ENCODE peak calls at places on chromosomes 4 and X, in six cellular contexts. A is left lung; B is stimulated activated CD4-positive, alpha-beta T cell treated with anti-CD3 and anti-CD28 coated beads, TNF-alpha, amount 100 ng/mL, for 4 hours; R is T-helper 1 cell; K is lower leg skin; H is effector memory CD4-positive, alpha-beta T cell. D is an unnamed sample.

GRCh38 chr4:151806511-151806927 is 45.7 kb upstream of the GATB start:
- DNase-seq in B (no peak), K (no peak), A (no peak), H (no peak), R (no peak), D (no peak)

GRCh38 chr4:152165146-152165545 is 370.7 kb downstream of the FBXW7 start:
- DNase-seq in R (no peak), K (no peak), A (no peak), H (no peak), B (no peak), D (peak; percentile 25)

GRCh38 chr4:34196375-34196774 is 2047.9 kb downstream of the ARAP2 start:
- DNase-seq in H (no peak), B (no peak), A (no peak), R (no peak), K (no peak), D (no peak)

GRCh38 chr4:1534876-1535526 is 128.8 kb upstream of the NKX1-1 start:
- DNase-seq in B (no peak), H (no peak), A (peak; percentile 41), K (no peak), R (no peak), D (no peak)

GRCh38 chr4:127400736-127401346 is 231.9 kb upstream of the INTU start:
- DNase-seq in A (no peak), B (no peak), K (peak; percentile 52), R (no peak), H (no peak), D (peak; percentile 19)

GRCh38 chrX:136162827-136163427 is 15.6 kb downstream of the FHL1 start:
- DNase-seq in A (no peak), H (no peak), K (no peak), R (no peak), B (no peak), D (no peak)

GRCh38 chr4:35105486-35105885 is 1138.8 kb downstream of the ARAP2 start:
- DNase-seq in R (no peak), K (no peak), B (no peak), H (no peak), A (no peak), D (no peak)

GRCh38 chr4:40399578-40399977 is 64.4 kb downstream of the CHRNA9 start:
- DNase-seq in B (no peak), A (no peak), K (no peak), H (no peak), R (no peak), D (no peak)

GRCh38 chr4:17313194-17313593 is 198.7 kb downstream of the QDPR start:
- DNase-seq in H (no peak), K (no peak), R (no peak), A (no peak), B (no peak), D (no peak)

GRCh38 chr4:86670739-86671138 is 76.6 kb downstream of the PTPN13 start:
- DNase-seq in H (no peak), A (no peak), K (no peak), R (no peak), B (no peak), D (no peak)

GRCh38 chrX:121260568-121261240 is 213.3 kb downstream of the GLUD2 start:
- DNase-seq in K (peak; percentile 15), B (no peak), H (no peak), R (no peak), A (no peak), D (no peak)

D was measured in kidney epithelial cell.